ENCODE peak calls at places on chromosome 13, in five cellular contexts. E, W, I, R and H are unnamed samples.
A peak's percentile ranks its signal among the peaks of the same experiment; 100 is the strongest.

GRCh38 chr13:79434578-79434977 is 28.5 kb upstream of the RBM26 start:
- DNase-seq in E (no peak), W (no peak), I (no peak), R (no peak), H (no peak)

GRCh38 chr13:103692442-103692841 is 626.2 kb upstream of the SLC10A2 start:
- DNase-seq in E (no peak), W (no peak), I (no peak), R (no peak), H (no peak)

GRCh38 chr13:53822136-53822535 is 793.5 kb downstream of the OLFM4 start:
- DNase-seq in E (no peak), W (no peak), I (no peak), R (no peak), H (no peak)

GRCh38 chr13:63842102-63842501 is 2426.5 kb upstream of the PCDH20 start:
- DNase-seq in E (no peak), W (no peak), I (no peak), R (no peak), H (no peak)

GRCh38 chr13:50598338-50598737 is 245.2 kb downstream of the DLEU7 start:
- DNase-seq in E (no peak), W (no peak), I (no peak), R (no peak), H (no peak)

GRCh38 chr13:112575680-112576079 is 12.3 kb downstream of the TUBGCP3 start:
- DNase-seq in E (no peak), W (no peak), I (no peak), R (no peak), H (no peak)

GRCh38 chr13:111920932-111921705 is 145.8 kb upstream of the SOX1 start:
- DNase-seq in E (no peak), W (no peak), I (no peak), R (no peak), H (no peak)

GRCh38 chr13:99923877-99924582 is 47.5 kb downstream of the ZIC5 start:
- DNase-seq in E (no peak), W (no peak), I (no peak), R (no peak), H (no peak)

GRCh38 chr13:113460599-113460998 is 7.3 kb upstream of the ADPRHL1 start:
- DNase-seq in E (no peak), W (no peak), I (no peak), R (no peak), H (no peak)

GRCh38 chr13:32657309-32657708 is 71.1 kb downstream of the PDS5B start:
- DNase-seq in E (no peak), W (no peak), I (no peak), R (no peak), H (no peak)

GRCh38 chr13:65892859-65893258 is 1337.3 kb downstream of the PCDH9 start:
- DNase-seq in E (no peak), W (no peak), I (no peak), R (no peak), H (no peak)

GRCh38 chr13:57633141-57633949 is 1.8 kb downstream of the PCDH17 start:
- DNase-seq in E (peak; percentile 71), W (peak; percentile 62), I (no peak), R (no peak), H (peak; percentile 56)

GRCh38 chr13:22114630-22115311 is 443.9 kb downstream of the FGF9 start:
- DNase-seq in E (no peak), W (peak; percentile 60), I (no peak), R (peak; percentile 80), H (no peak)

GRCh38 chr13:107450426-107450825 is 764.9 kb downstream of the LIG4 start:
- DNase-seq in E (no peak), W (no peak), I (no peak), R (no peak), H (no peak)

GRCh38 chr13:99221567-99222239 is 21.0 kb downstream of the UBAC2 start:
- DNase-seq in E (no peak), W (no peak), I (no peak), R (no peak), H (no peak)

GRCh38 chr13:101916108-101916757 is 463.8 kb downstream of the ITGBL1 start:
- DNase-seq in E (no peak), W (no peak), I (no peak), R (peak; percentile 15), H (peak; percentile 42)

GRCh38 chr13:50131998-50132936 is 117.0 kb downstream of the KCNRG start:
- DNase-seq in E (no peak), W (no peak), I (no peak), R (no peak), H (no peak)

GRCh38 chr13:113650731-113651148 is 7.3 kb downstream of the ATP4B start:
- DNase-seq in E (no peak), W (peak; percentile 44), I (no peak), R (no peak), H (no peak)

GRCh38 chr13:71217827-71218226 is 649.2 kb downstream of the DACH1 start:
- DNase-seq in E (no peak), W (no peak), I (no peak), R (no peak), H (no peak)

GRCh38 chr13:44974056-44974798 is 15.0 kb downstream of the NUFIP1 start:
- DNase-seq in E (peak; percentile 64), W (no peak), I (peak; percentile 16), R (no peak), H (no peak)

GRCh38 chr13:47085346-47085745 is 188.5 kb upstream of the HTR2A start:
- DNase-seq in E (no peak), W (no peak), I (no peak), R (no peak), H (no peak)

GRCh38 chr13:103222683-103223082 is 156.5 kb upstream of the SLC10A2 start:
- DNase-seq in E (no peak), W (no peak), I (no peak), R (no peak), H (no peak)

GRCh38 chr13:68190826-68191225 is 960.7 kb upstream of the PCDH9 start:
- DNase-seq in E (no peak), W (no peak), I (no peak), R (no peak), H (no peak)

GRCh38 chr13:112606125-112607001 is 18.4 kb upstream of the TUBGCP3 start:
- DNase-seq in E (peak; percentile 87), W (peak; percentile 96), I (peak; percentile 68), R (peak; percentile 95), H (peak; percentile 96)

DNA sequence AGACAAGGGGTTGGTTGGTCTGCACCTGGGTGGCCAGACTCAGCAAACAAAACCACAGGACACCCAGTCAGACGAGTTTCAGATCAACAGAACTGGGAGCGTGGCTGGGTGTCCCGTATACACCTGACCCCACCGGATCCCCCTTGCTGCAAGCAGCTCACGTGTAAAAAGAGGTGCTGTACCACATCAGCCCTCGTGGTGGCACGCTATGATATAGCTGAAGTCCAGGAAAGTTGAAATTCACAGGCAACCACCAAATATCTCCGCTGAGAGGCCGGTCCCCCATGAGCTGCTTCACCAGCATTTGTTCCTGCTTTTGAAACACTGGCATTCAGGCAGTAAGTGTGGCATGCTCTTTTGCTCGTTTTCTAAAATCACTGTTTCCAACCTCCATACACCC is 92.3 kb downstream of the TUBA3C start:
- DNase-seq in E (no peak), W (no peak), I (no peak), R (no peak), H (no peak)
- TF ChIP-seq CTCF in E (no peak), W (peak; percentile 12), I (no peak), R (no peak), H (no peak)

GRCh38 chr13:20116213-20116612 is 44.6 kb downstream of the GJA3 start:
- DNase-seq in E (no peak), W (no peak), I (no peak), R (no peak), H (no peak)
- TF ChIP-seq CTCF in E (no peak), W (no peak), I (no peak), R (no peak), H (no peak)

GRCh38 chr13:110044521-110045200 is 258.3 kb upstream of the IRS2 start:
- DNase-seq in E (no peak), W (no peak), I (no peak), R (no peak), H (no peak)
- TF ChIP-seq CTCF in E (no peak), W (no peak), I (no peak), R (no peak), H (no peak)

DNA sequence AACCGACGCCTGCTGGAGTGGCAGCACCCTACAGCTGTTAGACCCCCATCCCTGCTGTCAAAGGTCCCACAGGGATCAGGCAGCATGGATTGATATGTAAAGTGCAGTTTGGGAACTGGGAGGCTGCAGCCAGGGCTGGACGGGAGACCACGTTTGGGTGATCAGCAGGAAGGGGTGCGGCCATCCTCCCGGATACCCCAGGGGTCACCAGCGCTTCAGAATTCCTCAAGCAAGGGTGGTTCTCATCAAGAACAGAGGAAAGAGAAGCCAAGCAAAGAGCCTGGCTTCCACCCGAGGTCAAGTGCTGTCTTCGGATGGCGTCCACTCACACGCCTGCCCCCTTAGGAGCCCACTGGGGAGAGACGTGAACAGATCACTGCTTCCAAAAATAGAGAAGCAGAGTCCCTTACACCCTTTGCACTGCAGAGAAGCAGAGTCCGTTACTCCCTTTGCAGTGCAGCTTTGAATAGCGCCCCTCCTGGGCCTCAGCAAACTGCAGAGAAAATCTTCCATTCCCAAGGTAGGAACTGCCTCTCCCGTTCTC is 35.5 kb downstream of the DHRS12 start:
- DNase-seq in E (no peak), W (no peak), I (no peak), R (no peak), H (no peak)
- TF ChIP-seq CTCF in E (peak; percentile 26), W (no peak), I (no peak), R (no peak), H (peak; percentile 38)

DNA sequence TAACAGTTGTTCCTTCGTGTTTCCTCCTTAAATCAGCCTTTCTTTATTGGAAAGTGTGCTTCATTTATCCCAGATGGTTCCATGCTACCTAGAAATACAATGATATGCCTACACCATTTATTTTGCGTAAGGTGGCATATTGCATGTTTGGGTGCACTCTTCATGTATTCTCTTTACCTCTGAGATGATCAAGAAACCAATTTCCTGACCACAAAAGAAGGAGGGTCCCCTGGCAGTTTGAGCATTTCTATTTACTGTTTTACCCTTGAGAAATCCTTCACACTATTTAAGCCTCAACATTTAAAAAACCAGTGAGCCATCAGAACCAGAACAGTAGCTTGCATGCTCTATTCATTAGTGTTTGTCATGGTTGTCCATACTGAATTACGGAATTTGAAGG is 354.0 kb downstream of the MTUS2 start:
- DNase-seq in E (no peak), W (no peak), I (no peak), R (no peak), H (no peak)
- TF ChIP-seq CTCF in E (no peak), W (no peak), I (no peak), R (no peak), H (no peak)

DNA sequence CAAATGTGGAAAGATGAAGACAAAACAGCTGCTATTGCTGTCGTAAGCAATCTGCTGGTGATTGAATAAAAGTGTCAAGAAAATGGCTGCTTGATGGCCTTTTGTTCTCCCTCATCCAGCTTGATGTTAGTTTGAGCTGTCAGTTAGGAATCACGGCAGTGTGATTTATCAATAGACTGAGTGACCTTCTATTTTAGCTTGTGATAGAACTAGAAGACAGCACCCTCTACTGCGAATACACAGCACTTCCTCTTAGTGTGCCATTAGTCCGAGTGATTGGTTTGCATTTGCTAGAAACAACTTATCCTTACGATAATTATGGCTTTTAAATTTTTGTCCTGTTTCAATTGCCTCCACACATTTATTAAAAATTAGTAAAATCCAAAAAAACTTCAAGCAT is 76.2 kb downstream of the MZT1 start:
- DNase-seq in E (no peak), W (no peak), I (no peak), R (no peak), H (no peak)
- TF ChIP-seq CTCF in E (no peak), W (no peak), I (no peak), R (peak; percentile 5), H (peak; percentile 65)